ENCODE peak calls at places on chromosomes 7 and 10, in ten cellular contexts. U is stimulated activated CD4-positive, alpha-beta T cell treated with anti-CD3 and anti-CD28 coated beads, Interleukin-1b, Interleukin-23, amount 100 ng/mL, for 4 hours; O is dermis blood vessel endothelial cell; G is naive thymus-derived CD4-positive, alpha-beta T cell; L is tibial artery; H is activated T-helper 1 cell treated with Interleukin-2 at 50 U/mL for 16 hours; Z is Right ventricle myocardium superior; X is NCI-H2081; J is foreskin keratinocyte; Q is activated CD4-positive, alpha-beta T cell treated with anti-CD3 and anti-CD28 coated beads, Interleukin-2, amount 10 ng/mL, durations not matched to agents 7 days and 5 days. V is an unnamed sample.

GRCh38 chr7:27252935-27253333 is 10.3 kb downstream of the EVX1 start:
- DNase-seq in U (no peak), O (no peak), G (no peak), L (no peak), H (no peak), Z (no peak), X (no peak), J (no peak), Q (no peak), V (no peak)

GRCh38 chr10:112139176-112139575 is 44.4 kb downstream of the GPAM start:
- DNase-seq in U (no peak), O (no peak), G (no peak), L (no peak), H (no peak), Z (no peak), X (no peak), J (no peak), Q (no peak), V (no peak)

GRCh38 chr7:47285860-47286491 is 295.9 kb downstream of the TNS3 start:
- DNase-seq in U (no peak), O (no peak), G (no peak), L (no peak), H (no peak), Z (no peak), X (no peak), J (no peak), Q (no peak), V (no peak)

GRCh38 chr7:95630702-95631458 is 34.6 kb upstream of the PDK4 start:
- DNase-seq in U (no peak), O (no peak), G (no peak), L (no peak), H (no peak), Z (no peak), X (no peak), J (no peak), Q (no peak), V (no peak)

GRCh38 chr10:71638577-71639411 is 80.8 kb downstream of the C10orf105 start:
- DNase-seq in U (no peak), O (peak), G (no peak), L (no peak), H (no peak), Z (no peak), X (no peak), J (no peak), Q (no peak), V (no peak)

GRCh38 chr10:47022311-47023131 is 111.3 kb downstream of the PTPN20 start:
- DNase-seq in U (no peak), O (no peak), G (no peak), L (no peak), H (no peak), Z (no peak), X (no peak), J (no peak), Q (peak), V (no peak)

GRCh38 chr7:99050971-99051370 is 92.9 kb downstream of the SMURF1 start:
- DNase-seq in U (no peak), O (peak), G (no peak), L (no peak), H (no peak), Z (no peak), X (no peak), J (no peak), Q (no peak), V (no peak)

GRCh38 chr10:24973163-24973562 is 20.8 kb upstream of the PRTFDC1 start:
- DNase-seq in U (no peak), O (no peak), G (no peak), L (no peak), H (no peak), Z (no peak), X (no peak), J (no peak), Q (no peak), V (no peak)

GRCh38 chr10:109861051-109861450 is 62.3 kb downstream of the XPNPEP1 start:
- DNase-seq in U (no peak), O (no peak), G (no peak), L (no peak), H (no peak), Z (no peak), X (no peak), J (peak), Q (no peak), V (no peak)

GRCh38 chr7:101435461-101436225 is 73.0 kb downstream of the COL26A1 start:
- DNase-seq in U (no peak), O (no peak), G (no peak), L (no peak), H (no peak), Z (no peak), X (no peak), J (no peak), Q (no peak), V (no peak)

GRCh38 chr10:1522237-1522636 is 215.1 kb downstream of the ADARB2 start:
- DNase-seq in U (no peak), O (no peak), G (no peak), L (no peak), H (no peak), Z (no peak), X (no peak), J (no peak), Q (no peak), V (no peak)

GRCh38 chr7:133504825-133505224 is 251.9 kb downstream of the EXOC4 start:
- DNase-seq in U (no peak), O (no peak), G (no peak), L (no peak), H (no peak), Z (no peak), X (no peak), J (no peak), Q (no peak), V (no peak)

GRCh38 chr7:13834328-13834761 is 155.1 kb downstream of the ETV1 start:
- DNase-seq in U (no peak), O (no peak), G (no peak), L (no peak), H (no peak), Z (no peak), X (peak), J (peak), Q (no peak), V (no peak)

GRCh38 chr10:89251417-89252224 is at the start of gene LIPA:
- DNase-seq in U (peak), O (peak), G (peak), L (peak), H (peak), Z (peak), X (peak), J (peak), Q (peak), V (peak)

GRCh38 chr10:114064151-114065045 is 20.7 kb downstream of the ADRB1 start:
- DNase-seq in U (no peak), O (no peak), G (no peak), L (no peak), H (no peak), Z (peak), X (no peak), J (no peak), Q (no peak), V (no peak)

GRCh38 chr10:79246606-79247275 is 100.5 kb upstream of the PPIF start:
- DNase-seq in U (no peak), O (peak), G (no peak), L (peak), H (no peak), Z (peak), X (no peak), J (no peak), Q (no peak), V (no peak)

GRCh38 chr7:102395620-102395957 is 574 bp upstream of the PRKRIP1 start:
- DNase-seq in U (no peak), O (no peak), G (no peak), L (no peak), H (no peak), Z (no peak), X (no peak), J (no peak), Q (no peak), V (no peak)

GRCh38 chr7:120114626-120115025 is 158.3 kb upstream of the KCND2 start:
- DNase-seq in U (no peak), O (no peak), G (no peak), L (no peak), H (no peak), Z (no peak), X (no peak), J (no peak), Q (no peak), V (no peak)

GRCh38 chr7:102306916-102307677 is 20.4 kb downstream of the SH2B2 start:
- DNase-seq in U (no peak), O (peak), G (no peak), L (peak), H (no peak), Z (peak), X (no peak), J (no peak), Q (peak), V (no peak)

GRCh38 chr7:66629222-66629658 is 559 bp downstream of the KCTD7 start:
- DNase-seq in U (no peak), O (peak), G (no peak), L (peak), H (no peak), Z (peak), X (peak), J (no peak), Q (no peak), V (no peak)

GRCh38 chr7:44283381-44284211 is 41.8 kb downstream of the CAMK2B start:
- DNase-seq in U (no peak), O (no peak), G (no peak), L (peak), H (no peak), Z (peak), X (no peak), J (no peak), Q (no peak), V (no peak)

GRCh38 chr10:119360181-119360921 is 153.0 kb downstream of the GRK5 start:
- DNase-seq in U (no peak), O (peak), G (no peak), L (no peak), H (no peak), Z (peak), X (no peak), J (no peak), Q (no peak), V (no peak)

GRCh38 chr10:132048294-132048667 is 17.5 kb upstream of the JAKMIP3 start:
- DNase-seq in U (no peak), O (no peak), G (no peak), L (no peak), H (no peak), Z (no peak), X (peak), J (no peak), Q (no peak), V (no peak)

GRCh38 chr7:85730016-85730415 is 543.2 kb upstream of the SEMA3D start:
- DNase-seq in U (no peak), O (no peak), G (no peak), L (no peak), H (no peak), Z (peak), X (peak), J (no peak), Q (no peak), V (no peak)

GRCh38 chr10:98223874-98224273 is 44.1 kb downstream of the LOXL4 start:
- DNase-seq in U (no peak), O (no peak), G (no peak), L (no peak), H (no peak), Z (no peak), X (no peak), J (no peak), Q (no peak), V (no peak)

GRCh38 chr7:30743371-30744074 is 8.4 kb upstream of the INMT start:
- DNase-seq in U (no peak), O (peak), G (no peak), L (no peak), H (no peak), Z (no peak), X (no peak), J (no peak), Q (no peak), V (no peak)

GRCh38 chr10:73908853-73909611 is 1.9 kb upstream of the PLAU start:
- DNase-seq in U (peak), O (peak), G (no peak), L (peak), H (peak), Z (no peak), X (no peak), J (peak), Q (peak), V (peak)

GRCh38 chr10:103747193-103747865 is 108.0 kb downstream of the SH3PXD2A start:
- DNase-seq in U (no peak), O (no peak), G (no peak), L (no peak), H (no peak), Z (no peak), X (no peak), J (no peak), Q (no peak), V (no peak)

GRCh38 chr7:75984130-75985008 is 10.0 kb downstream of the TMEM120A start:
- DNase-seq in U (no peak), O (no peak), G (no peak), L (peak), H (no peak), Z (peak), X (no peak), J (no peak), Q (no peak), V (no peak)

GRCh38 chr7:136874393-136875032 is 6.1 kb downstream of the CHRM2 start:
- DNase-seq in U (no peak), O (peak), G (no peak), L (no peak), H (no peak), Z (no peak), X (peak), J (no peak), Q (no peak), V (no peak)

GRCh38 chr7:152597514-152597913 is 78.4 kb downstream of the XRCC2 start:
- DNase-seq in U (no peak), O (no peak), G (no peak), L (no peak), H (no peak), Z (no peak), X (no peak), J (no peak), Q (no peak), V (no peak)

GRCh38 chr10:4651404-4652037 is 174.5 kb upstream of the AKR1E2 start:
- DNase-seq in U (no peak), O (no peak), G (no peak), L (no peak), H (no peak), Z (no peak), X (peak), J (no peak), Q (no peak), V (no peak)

V was measured in stimulated activated naive CD4-positive, alpha-beta T cell treated with Interleukin-2 at 50 U/mL for 16 hours.